ENCODE peak calls at places on chromosomes 16 and 17, in six cellular contexts. R is pancreas, B is IMR-90, W is RWPE2, A is tibial nerve, Z is fibroblast of lung. P is an unnamed sample.

GRCh38 chr17:51060396-51060795 is 60.3 kb downstream of the SPAG9 start:
- DNase-seq in R (no peak), B (no peak), W (no peak), A (no peak), Z (no peak), P (no peak)

GRCh38 chr17:65061621-65062020 is 5.1 kb upstream of the GNA13 start:
- DNase-seq in R (no peak), B (no peak), W (no peak), A (no peak), Z (no peak), P (no peak)

GRCh38 chr17:49180303-49180702 is 30.1 kb downstream of the GNGT2 start:
- DNase-seq in R (no peak), B (peak; percentile 36), W (no peak), A (peak; percentile 40), Z (peak; percentile 64), P (peak; percentile 46)

GRCh38 chr17:16880121-16880842 is 91.6 kb downstream of the TNFRSF13B start:
- DNase-seq in R (no peak), B (no peak), W (no peak), A (no peak), Z (no peak), P (no peak)

GRCh38 chr17:36129616-36130015 is 26.0 kb downstream of the CCL4 start:
- DNase-seq in R (no peak), B (no peak), W (no peak), A (no peak), Z (no peak), P (no peak)

GRCh38 chr16:47211218-47211617 is 67.5 kb upstream of the NETO2 start:
- DNase-seq in R (no peak), B (no peak), W (no peak), A (no peak), Z (no peak), P (no peak)

GRCh38 chr17:68812876-68813584 is 142.2 kb downstream of the ABCA8 start:
- DNase-seq in R (no peak), B (no peak), W (no peak), A (no peak), Z (no peak), P (no peak)

GRCh38 chr16:57577691-57578224 is 35.3 kb downstream of the ADGRG5 start:
- DNase-seq in R (no peak), B (no peak), W (peak; percentile 37), A (no peak), Z (no peak), P (no peak)

GRCh38 chr17:18992454-18993130 is 12.0 kb downstream of the FAM83G start:
- DNase-seq in R (peak; percentile 56), B (no peak), W (no peak), A (no peak), Z (no peak), P (no peak)

GRCh38 chr16:12188674-12189249 is 212.2 kb downstream of the SNX29 start:
- DNase-seq in R (no peak), B (no peak), W (no peak), A (no peak), Z (no peak), P (no peak)

GRCh38 chr16:27367463-27368357 is 34.3 kb upstream of the IL21R start:
- DNase-seq in R (peak; percentile 87), B (peak; percentile 63), W (no peak), A (peak; percentile 53), Z (peak; percentile 63), P (peak; percentile 81)

GRCh38 chr17:80352216-80352895 is 62.6 kb upstream of the ENDOV start:
- DNase-seq in R (peak; percentile 17), B (no peak), W (no peak), A (no peak), Z (no peak), P (no peak)

GRCh38 chr16:23280483-23280967 is 21.6 kb upstream of the SCNN1B start:
- DNase-seq in R (no peak), B (no peak), W (no peak), A (no peak), Z (no peak), P (no peak)

GRCh38 chr16:51900221-51900780 is 646.6 kb downstream of the TOX3 start:
- DNase-seq in R (no peak), B (peak; percentile 59), W (no peak), A (no peak), Z (peak; percentile 64), P (no peak)

GRCh38 chr17:4840893-4841242 is 7.7 kb downstream of the MINK1 start:
- DNase-seq in R (no peak), B (no peak), W (no peak), A (no peak), Z (no peak), P (no peak)

GRCh38 chr16:50419116-50419515 is 50.3 kb upstream of the BRD7 start:
- DNase-seq in R (no peak), B (no peak), W (no peak), A (no peak), Z (no peak), P (no peak)

GRCh38 chr16:50121721-50122445 is 31.2 kb upstream of the TENT4B start:
- DNase-seq in R (no peak), B (no peak), W (no peak), A (no peak), Z (no peak), P (no peak)

GRCh38 chr16:29694384-29695195 is 15.6 kb downstream of the QPRT start:
- DNase-seq in R (no peak), B (no peak), W (no peak), A (no peak), Z (peak; percentile 79), P (no peak)

GRCh38 chr16:75502916-75503605 is 7.8 kb upstream of the CHST6 start:
- DNase-seq in R (no peak), B (no peak), W (no peak), A (no peak), Z (no peak), P (no peak)

GRCh38 chr17:17417718-17418151 is 59.1 kb upstream of the MED9 start:
- DNase-seq in R (no peak), B (no peak), W (peak; percentile 7), A (no peak), Z (no peak), P (no peak)

GRCh38 chr16:57863434-57864160 is 61.3 kb upstream of the KIFC3 start:
- DNase-seq in R (peak; percentile 60), B (peak; percentile 79), W (no peak), A (peak; percentile 35), Z (peak; percentile 80), P (no peak)

DNA sequence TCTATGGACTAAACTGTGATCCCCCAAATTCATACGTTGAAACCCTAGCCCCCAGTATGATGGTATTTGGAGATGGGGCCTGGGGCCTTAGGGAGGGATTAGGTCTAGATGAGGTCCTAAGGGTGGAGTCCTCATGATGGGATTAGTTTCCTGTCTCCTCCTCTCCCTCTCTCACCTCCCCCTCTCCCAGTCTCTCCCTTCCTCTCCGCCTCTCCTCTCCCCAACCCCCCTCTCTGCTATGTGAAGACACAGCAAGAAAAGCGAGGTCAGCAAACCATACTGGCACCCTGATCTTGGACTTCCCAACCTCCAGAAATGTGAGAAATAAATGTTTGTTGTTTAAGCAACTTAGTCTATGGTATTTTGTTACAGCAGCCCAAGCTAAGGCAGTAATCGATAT is 15.4 kb downstream of the ZNF18 start:
- DNase-seq in R (no peak), B (no peak), W (no peak), A (no peak), Z (no peak), P (no peak)
- H3K9me3 ChIP-seq in R (no peaks in the 10 kb centered on the region), B (no peaks in the 10 kb centered on the region), W (no peaks in the 10 kb centered on the region), A (no peaks in the 10 kb centered on the region), Z (no peaks in the 10 kb centered on the region), P (no peaks in the 10 kb centered on the region)

DNA sequence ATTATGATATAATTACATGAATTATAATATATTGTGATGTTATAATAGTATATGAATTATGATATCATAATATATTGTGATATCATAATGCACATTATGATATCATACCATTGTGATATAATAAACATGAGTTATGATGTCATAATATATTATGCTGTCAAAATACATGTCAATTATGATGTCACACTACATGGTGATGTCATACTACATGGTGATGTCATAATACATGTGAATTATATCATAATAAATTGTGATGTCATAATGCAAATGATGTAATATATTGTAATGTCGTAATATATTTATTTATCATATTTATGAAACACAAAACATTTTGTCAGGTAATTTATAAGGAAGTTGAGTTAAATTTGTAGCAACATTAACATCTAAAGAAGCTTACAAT is 1950.1 kb downstream of the TP53TG3F start:
- DNase-seq in R (no peak), B (no peak), W (no peak), A (no peak), Z (peak; percentile 1), P (no peak)
- H3K9me3 ChIP-seq in R (no peaks in the 10 kb centered on the region), B (peaks cover 8% of the 10 kb centered on the region), W (peaks cover 2% of the 10 kb centered on the region), A (no peaks in the 10 kb centered on the region), Z (no peaks in the 10 kb centered on the region), P (no peaks in the 10 kb centered on the region)

GRCh38 chr17:43350888-43351361 is 47.9 kb upstream of the ARL4D start:
- DNase-seq in R (no peak), B (no peak), W (no peak), A (no peak), Z (no peak), P (no peak)

GRCh38 chr17:43353364-43353763 is 45.4 kb upstream of the ARL4D start:
- DNase-seq in R (no peak), B (no peak), W (no peak), A (no peak), Z (no peak), P (no peak)

GRCh38 chr17:43352579-43352978 is 46.2 kb upstream of the ARL4D start:
- DNase-seq in R (no peak), B (no peak), W (no peak), A (no peak), Z (no peak), P (no peak)

GRCh38 chr17:43349142-43349541 is 49.7 kb upstream of the ARL4D start:
- DNase-seq in R (no peak), B (no peak), W (no peak), A (no peak), Z (no peak), P (no peak)

GRCh38 chr17:43351686-43352085 is 47.1 kb upstream of the ARL4D start:
- DNase-seq in R (no peak), B (no peak), W (no peak), A (no peak), Z (no peak), P (no peak)
- H3K9me3 ChIP-seq in R (no peaks in the 10 kb centered on the region), B (peaks cover 38% of the 10 kb centered on the region), W (peaks cover 13% of the 10 kb centered on the region), A (no peaks in the 10 kb centered on the region), Z (no peaks in the 10 kb centered on the region), P (peaks cover 12% of the 10 kb centered on the region)

GRCh38 chr16:88289549-88290344 is 93.0 kb upstream of the ZNF469 start:
- DNase-seq in R (no peak), B (no peak), W (no peak), A (no peak), Z (no peak), P (no peak)
- H3K9me3 ChIP-seq in R (peaks cover 4% of the 10 kb centered on the region), B (peaks cover 14% of the 10 kb centered on the region), W (peaks cover 3% of the 10 kb centered on the region), A (no peaks in the 10 kb centered on the region), Z (no peaks in the 10 kb centered on the region), P (no peaks in the 10 kb centered on the region)

P was measured in T-helper 17 cell.